ENCODE peak calls at places on chromosomes 6 and 20, in ten cellular contexts. C is CD8-positive, alpha-beta T cell; R is breast epithelium; P is A549; K is neuronal stem cell; O is Peyer's patch; E is upper lobe of right lung; Y is ascending aorta; L is left lung; S is GM23248. I is an unnamed sample. For H3K4me1, the result is how much of the 10 kb centered on the place peaks cover.

GRCh38 chr6:127539292-127539691 is 20.2 kb upstream of the MTCL3 start:
- DNase-seq in E (no peak), S (peak), R (no peak), K (no peak), Y (no peak), O (no peak), P (no peak), C (no peak), L (no peak), I (no peak)

GRCh38 chr6:4405609-4406212 is 270.3 kb upstream of the ECI2 start:
- DNase-seq in R (no peak), S (no peak), L (no peak), K (no peak), C (no peak), P (no peak), E (no peak), Y (no peak), O (no peak), I (no peak)

GRCh38 chr20:955111-955510 is 39.0 kb upstream of the ANGPT4 start:
- DNase-seq in Y (no peak), S (no peak), O (no peak), L (no peak), R (no peak), C (no peak), P (no peak), K (no peak), E (no peak), I (peak)

GRCh38 chr20:46071573-46071972 is 18.2 kb downstream of the NCOA5 start:
- DNase-seq in Y (no peak), P (no peak), O (no peak), S (no peak), R (no peak), E (no peak), K (no peak), C (no peak), L (no peak), I (no peak)

GRCh38 chr20:54846948-54847347 is 371.6 kb downstream of the DOK5 start:
- DNase-seq in S (no peak), Y (no peak), R (no peak), O (no peak), E (no peak), P (no peak), K (no peak), L (no peak), C (no peak), I (no peak)

GRCh38 chr6:106924699-106925523 is 49.6 kb downstream of the CD24 start:
- DNase-seq in C (no peak), Y (no peak), O (peak), L (no peak), R (no peak), S (no peak), E (no peak), P (no peak), K (no peak), I (no peak)

GRCh38 chr6:85798934-85799490 is 156.3 kb upstream of the SYNCRIP start:
- DNase-seq in K (no peak), S (peak), C (no peak), O (no peak), P (no peak), R (no peak), L (no peak), Y (no peak), E (no peak), I (no peak)

GRCh38 chr6:151387581-151387980 is 3.8 kb downstream of the ZBTB2 start:
- DNase-seq in E (no peak), K (no peak), R (no peak), O (no peak), Y (no peak), P (no peak), S (peak), L (no peak), C (no peak), I (no peak)

GRCh38 chr20:24084281-24084680 is 95.7 kb upstream of the GGTLC1 start:
- DNase-seq in O (no peak), L (no peak), Y (no peak), K (no peak), P (no peak), E (no peak), C (no peak), S (no peak), R (no peak), I (no peak)

DNA sequence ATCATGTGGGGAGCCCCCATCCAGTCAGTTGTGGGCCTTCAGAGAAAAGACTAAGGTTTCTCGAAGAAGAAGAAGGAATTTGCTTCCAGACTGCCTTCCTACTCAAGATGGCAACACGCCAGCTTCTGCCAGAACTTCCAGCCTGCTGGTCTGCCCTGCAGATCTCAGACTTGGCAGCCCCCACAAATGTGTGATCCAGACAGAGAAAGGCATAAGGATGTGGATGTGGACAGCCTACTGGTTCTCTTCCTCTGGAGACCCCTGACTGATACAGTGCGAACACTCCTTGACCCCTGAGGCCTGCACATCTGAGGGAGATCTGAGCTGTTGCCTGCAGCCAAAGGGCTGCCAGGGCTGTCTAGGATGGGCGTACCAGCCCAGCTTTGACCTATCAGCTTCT is 8.6 kb downstream of the GABRR1 start:
- DNase-seq in P (no peak), R (no peak), K (no peak), C (no peak), O (no peak), S (peak), E (no peak), L (no peak), Y (no peak), I (no peak)
- H3K4me1 ChIP-seq in P (under half), R (under half), K (under half), C (under half), O (under half), S (under half), E (under half), L (under half), Y (under half), I (under half)

DNA sequence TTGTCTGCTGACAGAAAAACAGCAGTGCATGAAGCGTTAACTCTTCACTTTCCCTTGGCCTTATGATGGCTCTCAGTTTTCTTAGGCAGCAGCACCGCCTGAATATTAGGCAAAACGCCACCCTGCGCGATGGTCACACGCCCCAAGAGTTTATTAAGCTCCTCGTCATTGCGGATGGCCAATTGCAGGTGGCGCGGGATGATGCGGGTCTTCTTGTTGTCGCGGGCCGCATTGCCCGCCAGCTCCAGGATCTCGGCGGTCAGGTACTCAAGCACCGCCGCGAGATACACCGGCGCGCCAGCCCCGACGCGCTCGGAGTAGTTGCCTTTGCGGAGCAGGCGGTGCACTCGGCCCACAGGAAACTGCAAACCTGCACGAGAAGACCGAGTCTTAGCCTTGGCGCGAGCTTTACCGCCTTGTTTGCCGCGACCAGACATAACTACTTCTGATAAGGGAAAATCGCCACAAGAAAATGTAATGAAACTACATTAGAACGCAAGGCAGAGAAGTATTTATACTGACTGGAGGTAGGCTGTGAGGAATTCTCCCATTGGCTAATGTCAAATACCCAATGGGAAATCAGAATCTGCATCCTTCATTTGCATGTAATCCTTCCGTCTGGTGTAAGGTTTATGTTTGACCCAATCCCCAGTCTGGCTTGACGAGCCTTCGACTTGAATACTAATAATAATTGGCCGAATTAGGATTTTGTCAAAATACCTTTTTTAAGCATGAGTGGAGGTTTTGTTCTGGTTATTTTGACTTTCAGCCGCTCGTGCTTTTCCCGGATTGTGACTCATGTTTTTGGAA is 53.9 kb upstream of the HFE start:
- DNase-seq in S (peak), P (peak), E (peak), C (peak), Y (no peak), R (peak), K (peak), O (peak), L (peak), I (no peak)
- H3K4me1 ChIP-seq in S (under half), P (under half), E (under half), C (under half), Y (under half), R (under half), K (under half), O (under half), L (under half), I (under half)

GRCh38 chr20:64165866-64166600 is 1.8 kb downstream of the MYT1 start:
- DNase-seq in P (no peak), S (no peak), C (no peak), O (no peak), L (no peak), Y (no peak), R (no peak), E (no peak), K (no peak), I (no peak)

GRCh38 chr20:64162239-64162621 is 2.0 kb upstream of the MYT1 start:
- DNase-seq in E (no peak), L (no peak), Y (no peak), S (no peak), K (no peak), O (no peak), R (no peak), P (no peak), C (no peak), I (no peak)

GRCh38 chr20:64161595-64162238 is 2.5 kb upstream of the MYT1 start:
- DNase-seq in R (no peak), C (no peak), O (peak), E (no peak), L (peak), P (peak), S (peak), Y (no peak), K (peak), I (peak)

GRCh38 chr20:64164123-64164836 is at the start of gene MYT1:
- DNase-seq in P (no peak), S (no peak), O (no peak), R (no peak), C (no peak), K (no peak), E (no peak), L (no peak), Y (no peak), I (no peak)

DNA sequence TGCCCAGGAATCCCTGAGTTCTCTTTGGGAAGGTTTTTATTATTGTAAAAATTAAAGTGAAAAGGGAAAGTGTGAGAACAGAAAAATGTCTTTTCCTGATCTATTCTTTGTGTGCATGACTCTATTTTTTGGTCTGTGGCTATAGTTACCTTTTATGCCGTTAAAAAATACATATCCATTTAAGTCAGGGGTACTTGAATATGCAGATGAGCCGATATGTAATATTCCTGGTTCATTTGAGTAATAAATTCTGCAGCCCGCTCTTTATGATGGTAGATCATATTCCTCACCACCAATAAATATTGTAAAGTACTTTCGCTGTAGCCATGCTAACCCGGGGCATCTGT is 503 bp upstream of the MYT1 start:
- DNase-seq in O (no peak), S (no peak), K (no peak), P (no peak), L (no peak), E (no peak), C (no peak), Y (no peak), R (no peak), I (no peak)
- H3K4me1 ChIP-seq in O (under half), S (under half), K (under half), P (under half), L (under half), E (under half), C (under half), Y (under half), R (under half), I (under half)

GRCh38 chr20:41150664-41151063 is 13.3 kb downstream of the PLCG1 start:
- DNase-seq in L (no peak), P (no peak), C (no peak), S (peak), K (no peak), O (no peak), E (no peak), Y (no peak), R (no peak), I (no peak)

GRCh38 chr20:41151134-41151869 is 14.0 kb downstream of the PLCG1 start:
- DNase-seq in R (no peak), Y (no peak), K (no peak), P (no peak), E (no peak), O (no peak), L (no peak), C (no peak), S (no peak), I (no peak)

GRCh38 chr20:41148956-41149355 is 11.6 kb downstream of the PLCG1 start:
- DNase-seq in E (no peak), L (no peak), C (no peak), R (no peak), S (no peak), Y (no peak), O (no peak), P (no peak), K (no peak), I (no peak)

GRCh38 chr20:41152108-41152757 is 14.9 kb downstream of the PLCG1 start:
- DNase-seq in L (no peak), C (no peak), E (no peak), K (no peak), R (no peak), S (no peak), O (no peak), P (no peak), Y (no peak), I (no peak)

GRCh38 chr20:41149679-41150131 is 12.4 kb downstream of the PLCG1 start:
- DNase-seq in K (no peak), P (peak), O (peak), E (no peak), S (peak), Y (no peak), L (no peak), R (no peak), C (no peak), I (no peak)
- H3K4me1 ChIP-seq in K (under half), P (under half), O (under half), E (half or more), S (under half), Y (half or more), L (half or more), R (under half), C (half or more), I (under half)

DNA sequence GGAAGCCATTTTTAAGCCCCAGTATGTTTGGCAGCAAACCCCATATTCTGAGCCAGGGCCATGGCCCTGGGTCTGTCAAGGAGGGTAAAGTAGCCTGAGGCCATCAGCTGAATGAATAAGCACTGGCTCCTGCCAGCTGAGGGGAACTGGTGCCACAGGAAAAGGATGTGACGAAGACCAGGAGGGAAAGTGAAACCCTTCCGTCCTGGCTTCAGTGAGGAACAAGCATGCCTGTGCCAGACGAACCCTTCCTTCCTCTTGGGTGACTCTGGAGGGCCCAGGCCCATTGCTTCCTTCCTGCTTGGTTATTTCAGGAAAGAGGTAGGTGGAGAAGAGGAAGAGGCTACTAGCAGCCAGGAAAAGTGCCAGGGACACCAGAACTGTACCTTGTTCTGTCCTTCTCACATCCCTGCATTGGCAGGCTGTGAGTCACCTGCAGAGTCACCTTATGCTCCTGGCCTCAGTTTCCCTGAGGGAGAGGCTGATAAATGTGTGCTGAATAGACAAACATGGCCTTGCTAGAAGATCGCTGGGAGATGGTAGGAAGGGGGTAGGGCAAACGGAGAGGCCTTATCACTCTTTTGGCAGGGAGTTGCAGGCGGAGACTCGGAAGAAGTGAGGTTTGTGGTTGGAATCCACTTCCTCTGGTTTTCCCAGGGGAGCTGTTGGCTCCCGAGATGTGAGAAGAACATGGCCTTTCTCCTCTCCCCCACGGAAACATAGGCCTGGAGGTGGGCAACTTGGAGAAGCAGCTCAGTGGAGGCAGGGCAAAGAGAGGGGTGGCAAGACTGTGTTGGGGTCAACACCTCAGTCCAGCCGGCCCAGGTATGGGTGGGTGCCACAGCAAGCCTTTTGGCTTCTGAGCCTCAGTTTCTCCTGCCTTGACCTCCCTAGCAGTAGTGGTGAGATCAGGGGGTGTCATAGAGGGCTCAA is 37.4 kb downstream of the COX4I2 start:
- DNase-seq in Y (peak), K (no peak), C (peak), O (peak), S (peak), R (peak), E (peak), P (no peak), L (peak), I (peak)
- H3K4me1 ChIP-seq in Y (half or more), K (under half), C (half or more), O (under half), S (under half), R (under half), E (half or more), P (half or more), L (half or more), I (half or more)

GRCh38 chr6:34146801-34147592 is 1.1 kb upstream of the GRM4 start:
- DNase-seq in O (no peak), E (peak), C (no peak), P (no peak), R (no peak), L (no peak), S (peak), Y (no peak), K (no peak), I (peak)
- H3K4me1 ChIP-seq in O (under half), E (under half), C (under half), P (under half), R (under half), L (under half), S (under half), Y (under half), K (under half), I (under half)

GRCh38 chr20:31713312-31714049 is 9.2 kb downstream of the BCL2L1 start:
- DNase-seq in O (peak), S (peak), K (no peak), C (no peak), P (peak), L (no peak), R (peak), Y (no peak), E (peak), I (peak)
- H3K4me1 ChIP-seq in O (under half), S (half or more), K (under half), C (under half), P (half or more), L (half or more), R (half or more), Y (half or more), E (half or more), I (half or more)

I was measured in RWPE2.